ENCODE peak calls at places on chromosomes 6 and 20, in seven cellular contexts. L, S, J, D, X, N and H are unnamed samples.

GRCh38 chr6:29009358-29009757 is 4.2 kb upstream of the ZNF311 start:
- DNase-seq in J (no peak), S (no peak), X (no peak), D (no peak), N (no peak), L (no peak), H (no peak)

GRCh38 chr6:71621918-71622519 is 264.3 kb upstream of the RIMS1 start:
- DNase-seq in J (no peak), L (peak), N (no peak), D (no peak), X (no peak), S (peak), H (no peak)

GRCh38 chr6:6804843-6805680 is 216.5 kb downstream of the LY86 start:
- DNase-seq in D (no peak), J (no peak), L (no peak), S (no peak), X (no peak), N (no peak), H (no peak)

GRCh38 chr6:52263709-52264320 is 19.5 kb upstream of the IL17F start:
- DNase-seq in S (peak), L (peak), N (peak), J (peak), D (peak), X (peak), H (peak)

GRCh38 chr6:15842718-15843117 is 179.9 kb upstream of the DTNBP1 start:
- DNase-seq in X (peak), N (no peak), S (no peak), D (no peak), L (no peak), J (no peak), H (no peak)

GRCh38 chr6:138727182-138727581 is 46.4 kb upstream of the CCDC28A start:
- DNase-seq in S (peak), N (no peak), D (no peak), J (no peak), L (no peak), X (no peak), H (no peak)

GRCh38 chr6:56863366-56863765 is 91.5 kb upstream of the BEND6 start:
- DNase-seq in J (no peak), D (no peak), S (peak), X (no peak), N (no peak), L (no peak), H (no peak)

GRCh38 chr20:23873370-23874015 is 6.1 kb downstream of the CST5 start:
- DNase-seq in L (no peak), J (no peak), S (no peak), N (no peak), D (no peak), X (no peak), H (no peak)

GRCh38 chr6:110493253-110493800 is 16.9 kb upstream of the SLC22A16 start:
- DNase-seq in D (no peak), N (no peak), S (no peak), L (no peak), X (no peak), J (no peak), H (no peak)

GRCh38 chr6:36865835-36866234 is 8.8 kb downstream of the PPIL1 start:
- DNase-seq in L (no peak), D (no peak), X (no peak), S (no peak), N (no peak), J (no peak), H (no peak)

GRCh38 chr6:105151644-105152043 is 28.2 kb downstream of the POPDC3 start:
- DNase-seq in S (peak), D (no peak), N (no peak), J (no peak), X (no peak), L (no peak), H (no peak)

GRCh38 chr6:87237804-87238203 is 82.4 kb downstream of the ZNF292 start:
- DNase-seq in N (no peak), J (no peak), D (no peak), S (peak), L (no peak), X (no peak), H (no peak)

GRCh38 chr6:153146413-153146812 is 15.3 kb upstream of the RGS17 start:
- DNase-seq in J (no peak), X (no peak), D (no peak), N (no peak), S (no peak), L (no peak), H (no peak)

GRCh38 chr20:48716086-48716485 is 111.7 kb downstream of the PREX1 start:
- DNase-seq in J (no peak), N (no peak), D (no peak), X (no peak), S (no peak), L (no peak), H (no peak)

GRCh38 chr6:148864941-148865340 is 118.1 kb downstream of the UST start:
- DNase-seq in J (no peak), X (no peak), L (no peak), D (no peak), N (no peak), S (no peak), H (no peak)

GRCh38 chr6:103750603-103751002 is 1109.1 kb downstream of the HACE1 start:
- DNase-seq in N (no peak), L (no peak), X (no peak), D (no peak), S (no peak), J (no peak), H (no peak)

GRCh38 chr20:63680857-63681608 is 15.4 kb upstream of the TNFRSF6B start:
- DNase-seq in S (no peak), X (no peak), D (no peak), J (no peak), N (no peak), L (no peak), H (no peak)

GRCh38 chr6:47633141-47633540 is 65.2 kb upstream of the ADGRF4 start:
- DNase-seq in N (peak), X (no peak), J (no peak), S (no peak), D (no peak), L (peak), H (no peak)

GRCh38 chr6:145963216-145964068 is 716 bp downstream of the SHPRH start:
- DNase-seq in L (peak), J (no peak), S (peak), D (peak), X (peak), N (no peak), H (no peak)

GRCh38 chr6:79719248-79719975 is 88.3 kb downstream of the SH3BGRL2 start:
- DNase-seq in D (no peak), X (no peak), N (no peak), S (peak), L (no peak), J (no peak), H (no peak)

GRCh38 chr6:165774903-165775608 is 112.0 kb upstream of the PDE10A start:
- DNase-seq in L (no peak), N (peak), X (peak), S (no peak), D (no peak), J (no peak), H (no peak)

GRCh38 chr6:36797055-36797454 is 42.2 kb downstream of the CPNE5 start:
- DNase-seq in N (no peak), S (no peak), J (no peak), L (no peak), X (no peak), D (no peak), H (no peak)

GRCh38 chr20:14712302-14712739 is 374.9 kb upstream of the FLRT3 start:
- DNase-seq in S (peak), L (no peak), J (peak), N (no peak), X (no peak), D (peak), H (peak)

GRCh38 chr6:151885234-151885633 is 77.8 kb downstream of the ESR1 start:
- DNase-seq in J (no peak), D (no peak), L (no peak), S (no peak), N (no peak), X (no peak), H (no peak)

GRCh38 chr20:33655164-33655563 is 7.0 kb upstream of the C20orf144 start:
- DNase-seq in L (no peak), S (no peak), X (no peak), D (no peak), N (no peak), J (no peak), H (no peak)

GRCh38 chr6:134534708-134535149 is 216.8 kb upstream of the SGK1 start:
- DNase-seq in N (no peak), J (no peak), D (no peak), X (no peak), S (peak), L (no peak), H (no peak)

GRCh38 chr20:25274481-25274880 is 26.6 kb downstream of the PYGB start:
- DNase-seq in D (no peak), L (no peak), J (no peak), S (no peak), X (peak), N (no peak), H (no peak)

GRCh38 chr20:46419882-46420281 is 13.5 kb upstream of the ELMO2 start:
- DNase-seq in N (no peak), D (no peak), X (no peak), J (no peak), L (no peak), S (no peak), H (no peak)

GRCh38 chr6:154302111-154302752 is 54.4 kb downstream of the IPCEF1 start:
- DNase-seq in S (peak), D (no peak), N (no peak), J (peak), L (no peak), X (no peak), H (peak)